ENCODE peak calls at places on chromosomes 4 and X, in seven cellular contexts. U is NCI-H1092; L is stimulated activated CD8-positive, alpha-beta memory T cell treated with anti-CD3 and anti-CD28 coated beads, Interleukin-2, amount 100 ng/mL, for 48 hours; M is transverse colon; P is stimulated activated CD4-positive, alpha-beta T cell treated with anti-CD3 and anti-CD28 coated beads, Interleukin-15, amount 100 ng/mL, for 1 hour; V is DMS 273 treated with DMSO at 0.1 percent for 48 hours; B is NCI-H187 treated with DMSO at 0.1 percent for 48 hours. A is an unnamed sample.

GRCh38 chr4:106529348-106530033 is 160.9 kb upstream of the GIMD1 start:
- DNase-seq in M (no peak), V (no peak), P (no peak), B (no peak), L (no peak), U (no peak), A (peak; percentile 82)

GRCh38 chr4:137124278-137124932 is 407.9 kb downstream of the PCDH18 start:
- DNase-seq in L (no peak), V (peak; percentile 44), B (peak; percentile 0), M (no peak), U (peak; percentile 13), P (no peak), A (peak; percentile 74)

GRCh38 chr4:185221491-185221890 is 12.1 kb downstream of the SNX25 start:
- DNase-seq in V (no peak), B (no peak), L (no peak), P (no peak), U (no peak), M (no peak), A (no peak)

GRCh38 chrX:56978172-56978571 is 17.2 kb downstream of the SPIN3 start:
- DNase-seq in P (no peak), L (no peak), U (peak; percentile 17), B (no peak), M (peak; percentile 16), V (peak; percentile 24), A (peak; percentile 63)

GRCh38 chrX:117957128-117957527 is 159.5 kb downstream of the KLHL13 start:
- DNase-seq in L (no peak), M (no peak), P (no peak), U (no peak), B (no peak), V (no peak), A (peak; percentile 33)

GRCh38 chrX:49838374-49838773 is 9.3 kb downstream of the PAGE4 start:
- DNase-seq in U (peak; percentile 19), L (no peak), V (no peak), B (no peak), M (peak; percentile 13), P (no peak), A (peak; percentile 44)

GRCh38 chr4:13089659-13089998 is 394.5 kb downstream of the RAB28 start:
- DNase-seq in V (no peak), M (no peak), L (no peak), B (no peak), P (no peak), U (no peak), A (no peak)

GRCh38 chr4:102399021-102399420 is 53.7 kb upstream of the SLC39A8 start:
- DNase-seq in P (no peak), M (no peak), L (no peak), V (no peak), U (no peak), B (no peak), A (no peak)

GRCh38 chr4:10737335-10737734 is 52.8 kb upstream of the CLNK start:
- DNase-seq in L (no peak), M (no peak), B (no peak), P (no peak), U (no peak), V (no peak), A (peak; percentile 37)

GRCh38 chrX:131477498-131477897 is 66.4 kb upstream of the OR13H1 start:
- DNase-seq in V (no peak), P (no peak), L (no peak), M (no peak), B (no peak), U (no peak), A (no peak)

GRCh38 chrX:18931972-18932371 is 51.9 kb downstream of the PHKA2 start:
- DNase-seq in P (no peak), B (no peak), M (no peak), U (peak; percentile 4), V (no peak), L (no peak), A (peak; percentile 10)

GRCh38 chr4:139808381-139809206 is 143.0 kb downstream of the MGST2 start:
- DNase-seq in P (no peak), B (no peak), L (no peak), U (peak; percentile 60), V (peak; percentile 20), M (no peak), A (no peak)

GRCh38 chr4:113472864-113473263 is 288.7 kb downstream of the CAMK2D start:
- DNase-seq in M (no peak), V (no peak), B (no peak), U (no peak), L (no peak), P (no peak), A (peak; percentile 22)

GRCh38 chr4:98653006-98653405 is 5.4 kb downstream of the TSPAN5 start:
- DNase-seq in B (no peak), P (no peak), U (no peak), V (no peak), L (no peak), M (no peak), A (no peak)

GRCh38 chr4:82201805-82202636 is 171.8 kb downstream of the HNRNPD start:
- DNase-seq in M (peak; percentile 35), B (peak; percentile 7), V (peak; percentile 0), P (no peak), L (peak; percentile 18), U (peak; percentile 58), A (peak; percentile 52)

GRCh38 chrX:152276277-152276676 is 137.9 kb upstream of the MAGEA10 start:
- DNase-seq in V (no peak), U (no peak), L (no peak), B (no peak), P (no peak), M (no peak), A (no peak)

GRCh38 chrX:56343664-56344063 is 111.5 kb downstream of the KLF8 start:
- DNase-seq in P (no peak), M (no peak), B (no peak), V (no peak), L (no peak), U (no peak), A (no peak)

GRCh38 chr4:73897380-73898136 is 28.4 kb downstream of the CXCL1 start:
- DNase-seq in V (no peak), U (no peak), P (no peak), M (no peak), B (no peak), L (no peak), A (no peak)

A was measured in kidney tubule cell.